ENCODE peak calls at places on chromosomes 4 and X, in four cellular contexts. One of them, this sample, is unnamed.

GRCh38 chr4:14000091-14000814 is 372.7 kb upstream of the BOD1L1 start:
- DNase-seq in glutamatergic neuron: no peak
- DNase-seq in activated CD4-positive, alpha-beta T cell treated with anti-CD3 and anti-CD28 coated beads, Interleukin-2, amount 50 U/mL, for 1 hour: no peak
- DNase-seq in right atrium auricular region: no peak
- DNase-seq in this sample: no peak

GRCh38 chr4:43732829-43733426 is 715.7 kb downstream of the KCTD8 start:
- DNase-seq in glutamatergic neuron: no peak
- DNase-seq in activated CD4-positive, alpha-beta T cell treated with anti-CD3 and anti-CD28 coated beads, Interleukin-2, amount 50 U/mL, for 1 hour: no peak
- DNase-seq in right atrium auricular region: no peak
- DNase-seq in this sample: no peak

GRCh38 chr4:59818656-59819055 is 1381.5 kb upstream of the ADGRL3 start:
- DNase-seq in glutamatergic neuron: no peak
- DNase-seq in activated CD4-positive, alpha-beta T cell treated with anti-CD3 and anti-CD28 coated beads, Interleukin-2, amount 50 U/mL, for 1 hour: no peak
- DNase-seq in right atrium auricular region: no peak
- DNase-seq in this sample: no peak

GRCh38 chr4:129239088-129239487 is 143.1 kb downstream of the C4orf33 start:
- DNase-seq in glutamatergic neuron: peak; percentile 13
- DNase-seq in activated CD4-positive, alpha-beta T cell treated with anti-CD3 and anti-CD28 coated beads, Interleukin-2, amount 50 U/mL, for 1 hour: no peak
- DNase-seq in right atrium auricular region: no peak
- DNase-seq in this sample: no peak

GRCh38 chrX:78330540-78330939 is 3.1 kb upstream of the CYSLTR1 start:
- DNase-seq in glutamatergic neuron: no peak
- DNase-seq in activated CD4-positive, alpha-beta T cell treated with anti-CD3 and anti-CD28 coated beads, Interleukin-2, amount 50 U/mL, for 1 hour: no peak
- DNase-seq in right atrium auricular region: no peak
- DNase-seq in this sample: no peak

GRCh38 chrX:91435465-91435864 is 826 bp downstream of the PABPC5 start:
- DNase-seq in glutamatergic neuron: peak; percentile 19
- DNase-seq in activated CD4-positive, alpha-beta T cell treated with anti-CD3 and anti-CD28 coated beads, Interleukin-2, amount 50 U/mL, for 1 hour: no peak
- DNase-seq in right atrium auricular region: no peak
- DNase-seq in this sample: no peak

GRCh38 chrX:82757614-82758013 is 750.5 kb upstream of the POU3F4 start:
- DNase-seq in glutamatergic neuron: no peak
- DNase-seq in activated CD4-positive, alpha-beta T cell treated with anti-CD3 and anti-CD28 coated beads, Interleukin-2, amount 50 U/mL, for 1 hour: no peak
- DNase-seq in right atrium auricular region: no peak
- DNase-seq in this sample: no peak

GRCh38 chrX:30065226-30065625 is 150.1 kb upstream of the MAGEB2 start:
- DNase-seq in glutamatergic neuron: no peak
- DNase-seq in activated CD4-positive, alpha-beta T cell treated with anti-CD3 and anti-CD28 coated beads, Interleukin-2, amount 50 U/mL, for 1 hour: no peak
- DNase-seq in right atrium auricular region: no peak
- DNase-seq in this sample: no peak

GRCh38 chr4:1318488-1319213 is 28.4 kb upstream of the UVSSA start:
- DNase-seq in glutamatergic neuron: no peak
- DNase-seq in activated CD4-positive, alpha-beta T cell treated with anti-CD3 and anti-CD28 coated beads, Interleukin-2, amount 50 U/mL, for 1 hour: peak; percentile 34
- DNase-seq in right atrium auricular region: no peak
- DNase-seq in this sample: no peak

GRCh38 chrX:38220024-38220935 is at the start of gene SRPX:
- DNase-seq in glutamatergic neuron: peak; percentile 50
- DNase-seq in activated CD4-positive, alpha-beta T cell treated with anti-CD3 and anti-CD28 coated beads, Interleukin-2, amount 50 U/mL, for 1 hour: no peak
- DNase-seq in right atrium auricular region: peak; percentile 67
- DNase-seq in this sample: no peak

GRCh38 chr4:576991-577498 is 950 bp upstream of the TMEM271 start:
- DNase-seq in glutamatergic neuron: peak; percentile 63
- DNase-seq in activated CD4-positive, alpha-beta T cell treated with anti-CD3 and anti-CD28 coated beads, Interleukin-2, amount 50 U/mL, for 1 hour: no peak
- DNase-seq in right atrium auricular region: no peak
- DNase-seq in this sample: no peak

GRCh38 chrX:12820737-12821136 is 29.5 kb downstream of the PRPS2 start:
- DNase-seq in glutamatergic neuron: no peak
- DNase-seq in activated CD4-positive, alpha-beta T cell treated with anti-CD3 and anti-CD28 coated beads, Interleukin-2, amount 50 U/mL, for 1 hour: no peak
- DNase-seq in right atrium auricular region: no peak
- DNase-seq in this sample: no peak

GRCh38 chrX:45142185-45142584 is 58.5 kb downstream of the DIPK2B start:
- DNase-seq in glutamatergic neuron: no peak
- DNase-seq in activated CD4-positive, alpha-beta T cell treated with anti-CD3 and anti-CD28 coated beads, Interleukin-2, amount 50 U/mL, for 1 hour: no peak
- DNase-seq in right atrium auricular region: no peak
- DNase-seq in this sample: no peak

GRCh38 chr4:118845552-118846065 is 9.7 kb upstream of the SEC24D start:
- DNase-seq in glutamatergic neuron: no peak
- DNase-seq in activated CD4-positive, alpha-beta T cell treated with anti-CD3 and anti-CD28 coated beads, Interleukin-2, amount 50 U/mL, for 1 hour: no peak
- DNase-seq in right atrium auricular region: no peak
- DNase-seq in this sample: no peak

GRCh38 chrX:35122756-35123155 is 180.2 kb downstream of the FAM47B start:
- DNase-seq in glutamatergic neuron: no peak
- DNase-seq in activated CD4-positive, alpha-beta T cell treated with anti-CD3 and anti-CD28 coated beads, Interleukin-2, amount 50 U/mL, for 1 hour: no peak
- DNase-seq in right atrium auricular region: no peak
- DNase-seq in this sample: no peak

GRCh38 chrX:46140272-46140671 is 404.9 kb downstream of the ZNF674 start:
- DNase-seq in glutamatergic neuron: no peak
- DNase-seq in activated CD4-positive, alpha-beta T cell treated with anti-CD3 and anti-CD28 coated beads, Interleukin-2, amount 50 U/mL, for 1 hour: no peak
- DNase-seq in right atrium auricular region: no peak
- DNase-seq in this sample: no peak

GRCh38 chr4:83282049-83282535 is 2.5 kb downstream of the COQ2 start:
- DNase-seq in glutamatergic neuron: no peak
- DNase-seq in activated CD4-positive, alpha-beta T cell treated with anti-CD3 and anti-CD28 coated beads, Interleukin-2, amount 50 U/mL, for 1 hour: peak; percentile 46
- DNase-seq in right atrium auricular region: no peak
- DNase-seq in this sample: peak; percentile 50

GRCh38 chr4:123300222-123300621 is 96.4 kb upstream of the SPRY1 start:
- DNase-seq in glutamatergic neuron: no peak
- DNase-seq in activated CD4-positive, alpha-beta T cell treated with anti-CD3 and anti-CD28 coated beads, Interleukin-2, amount 50 U/mL, for 1 hour: no peak
- DNase-seq in right atrium auricular region: no peak
- DNase-seq in this sample: no peak

GRCh38 chrX:9988762-9989161 is 21.6 kb downstream of the CLDN34 start:
- DNase-seq in glutamatergic neuron: no peak
- DNase-seq in activated CD4-positive, alpha-beta T cell treated with anti-CD3 and anti-CD28 coated beads, Interleukin-2, amount 50 U/mL, for 1 hour: no peak
- DNase-seq in right atrium auricular region: no peak
- DNase-seq in this sample: no peak

GRCh38 chr4:87073570-87074470 is 139.0 kb downstream of the AFF1 start:
- DNase-seq in glutamatergic neuron: peak; percentile 32
- DNase-seq in activated CD4-positive, alpha-beta T cell treated with anti-CD3 and anti-CD28 coated beads, Interleukin-2, amount 50 U/mL, for 1 hour: peak; percentile 34
- DNase-seq in right atrium auricular region: no peak
- DNase-seq in this sample: peak; percentile 64

GRCh38 chr4:23305026-23305425 is 584.8 kb downstream of the PPARGC1A start:
- DNase-seq in glutamatergic neuron: no peak
- DNase-seq in activated CD4-positive, alpha-beta T cell treated with anti-CD3 and anti-CD28 coated beads, Interleukin-2, amount 50 U/mL, for 1 hour: no peak
- DNase-seq in right atrium auricular region: no peak
- DNase-seq in this sample: no peak

GRCh38 chr4:7518871-7519637 is 84.3 kb upstream of the PSAPL1 start:
- DNase-seq in glutamatergic neuron: no peak
- DNase-seq in activated CD4-positive, alpha-beta T cell treated with anti-CD3 and anti-CD28 coated beads, Interleukin-2, amount 50 U/mL, for 1 hour: no peak
- DNase-seq in right atrium auricular region: no peak
- DNase-seq in this sample: no peak

GRCh38 chr4:114598191-114599121 is at the start of gene UGT8:
- DNase-seq in glutamatergic neuron: peak; percentile 74
- DNase-seq in activated CD4-positive, alpha-beta T cell treated with anti-CD3 and anti-CD28 coated beads, Interleukin-2, amount 50 U/mL, for 1 hour: no peak
- DNase-seq in right atrium auricular region: no peak
- DNase-seq in this sample: no peak

GRCh38 chrX:120260369-120260768 is 9.8 kb downstream of the ZBTB33 start:
- DNase-seq in glutamatergic neuron: no peak
- DNase-seq in activated CD4-positive, alpha-beta T cell treated with anti-CD3 and anti-CD28 coated beads, Interleukin-2, amount 50 U/mL, for 1 hour: no peak
- DNase-seq in right atrium auricular region: no peak
- DNase-seq in this sample: peak; percentile 45

GRCh38 chr4:64969081-64969480 is 559.8 kb upstream of the TECRL start:
- DNase-seq in glutamatergic neuron: no peak
- DNase-seq in activated CD4-positive, alpha-beta T cell treated with anti-CD3 and anti-CD28 coated beads, Interleukin-2, amount 50 U/mL, for 1 hour: no peak
- DNase-seq in right atrium auricular region: no peak
- DNase-seq in this sample: no peak

GRCh38 chr4:141177171-141177570 is 43.5 kb upstream of the ZNF330 start:
- DNase-seq in glutamatergic neuron: no peak
- DNase-seq in activated CD4-positive, alpha-beta T cell treated with anti-CD3 and anti-CD28 coated beads, Interleukin-2, amount 50 U/mL, for 1 hour: no peak
- DNase-seq in right atrium auricular region: no peak
- DNase-seq in this sample: no peak

GRCh38 chr4:143294310-143294709 is 42.4 kb upstream of the GAB1 start:
- DNase-seq in glutamatergic neuron: no peak
- DNase-seq in activated CD4-positive, alpha-beta T cell treated with anti-CD3 and anti-CD28 coated beads, Interleukin-2, amount 50 U/mL, for 1 hour: no peak
- DNase-seq in right atrium auricular region: peak; percentile 83
- DNase-seq in this sample: peak; percentile 84

GRCh38 chrX:1502853-1503252 is 34.1 kb downstream of the P2RY8 start:
- DNase-seq in glutamatergic neuron: no peak
- DNase-seq in activated CD4-positive, alpha-beta T cell treated with anti-CD3 and anti-CD28 coated beads, Interleukin-2, amount 50 U/mL, for 1 hour: no peak
- DNase-seq in right atrium auricular region: no peak
- DNase-seq in this sample: no peak

GRCh38 chr4:75561789-75562188 is 5.9 kb downstream of the ODAPH start:
- DNase-seq in glutamatergic neuron: no peak
- DNase-seq in activated CD4-positive, alpha-beta T cell treated with anti-CD3 and anti-CD28 coated beads, Interleukin-2, amount 50 U/mL, for 1 hour: no peak
- DNase-seq in right atrium auricular region: no peak
- DNase-seq in this sample: no peak

GRCh38 chr4:37890501-37891220 is at the start of gene TBC1D1:
- DNase-seq in glutamatergic neuron: peak; percentile 41
- DNase-seq in activated CD4-positive, alpha-beta T cell treated with anti-CD3 and anti-CD28 coated beads, Interleukin-2, amount 50 U/mL, for 1 hour: peak; percentile 18
- DNase-seq in right atrium auricular region: peak; percentile 74
- DNase-seq in this sample: peak; percentile 85

GRCh38 chr4:150302553-150302952 is 224.3 kb downstream of the DCLK2 start:
- DNase-seq in glutamatergic neuron: no peak
- DNase-seq in activated CD4-positive, alpha-beta T cell treated with anti-CD3 and anti-CD28 coated beads, Interleukin-2, amount 50 U/mL, for 1 hour: no peak
- DNase-seq in right atrium auricular region: no peak
- DNase-seq in this sample: no peak

GRCh38 chr4:138161351-138161750 is 80.8 kb downstream of the SLC7A11 start:
- DNase-seq in glutamatergic neuron: no peak
- DNase-seq in activated CD4-positive, alpha-beta T cell treated with anti-CD3 and anti-CD28 coated beads, Interleukin-2, amount 50 U/mL, for 1 hour: no peak
- DNase-seq in right atrium auricular region: no peak
- DNase-seq in this sample: no peak

GRCh38 chrX:117835034-117835433 is 281.6 kb downstream of the KLHL13 start:
- DNase-seq in glutamatergic neuron: no peak
- DNase-seq in activated CD4-positive, alpha-beta T cell treated with anti-CD3 and anti-CD28 coated beads, Interleukin-2, amount 50 U/mL, for 1 hour: no peak
- DNase-seq in right atrium auricular region: no peak
- DNase-seq in this sample: no peak

GRCh38 chr4:1405249-1405635 is 1.0 kb downstream of the NKX1-1 start:
- DNase-seq in glutamatergic neuron: no peak
- DNase-seq in activated CD4-positive, alpha-beta T cell treated with anti-CD3 and anti-CD28 coated beads, Interleukin-2, amount 50 U/mL, for 1 hour: no peak
- DNase-seq in right atrium auricular region: peak; percentile 11
- DNase-seq in this sample: no peak

GRCh38 chr4:79723507-79723906 is 315.5 kb upstream of the GK2 start:
- DNase-seq in glutamatergic neuron: peak; percentile 14
- DNase-seq in activated CD4-positive, alpha-beta T cell treated with anti-CD3 and anti-CD28 coated beads, Interleukin-2, amount 50 U/mL, for 1 hour: no peak
- DNase-seq in right atrium auricular region: no peak
- DNase-seq in this sample: no peak

GRCh38 chrX:63658920-63659319 is 126.1 kb downstream of the ARHGEF9 start:
- DNase-seq in glutamatergic neuron: no peak
- DNase-seq in activated CD4-positive, alpha-beta T cell treated with anti-CD3 and anti-CD28 coated beads, Interleukin-2, amount 50 U/mL, for 1 hour: no peak
- DNase-seq in right atrium auricular region: peak; percentile 62
- DNase-seq in this sample: no peak

GRCh38 chrX:9253211-9253610 is 211.6 kb upstream of the TBL1X start:
- DNase-seq in glutamatergic neuron: no peak
- DNase-seq in activated CD4-positive, alpha-beta T cell treated with anti-CD3 and anti-CD28 coated beads, Interleukin-2, amount 50 U/mL, for 1 hour: no peak
- DNase-seq in right atrium auricular region: no peak
- DNase-seq in this sample: no peak

This sample was measured in ureter.